ENCODE peak calls at places on chromosomes 11 and 22, in seven cellular contexts. F, K, H, J, B, Z and L are unnamed samples.

GRCh38 chr22:30876925-30877553 is 91.5 kb downstream of the MORC2 start:
- DNase-seq in K (no peak), H (no peak), J (no peak), Z (peak), F (no peak), B (no peak), L (peak)

GRCh38 chr22:37491559-37492427 is 5.6 kb upstream of the MFNG start:
- DNase-seq in J (peak), B (no peak), F (no peak), Z (no peak), H (no peak), K (no peak), L (peak)

GRCh38 chr22:39184586-39185577 is 32.4 kb upstream of the CBX7 start:
- DNase-seq in J (peak), F (no peak), B (peak), Z (peak), H (peak), K (no peak), L (no peak)

GRCh38 chr11:1549355-1550330 is 22.4 kb downstream of the DUSP8 start:
- DNase-seq in B (no peak), H (no peak), F (no peak), K (no peak), Z (no peak), J (no peak), L (no peak)

GRCh38 chr11:2690261-2690575 is 9.6 kb downstream of the KCNQ1OT1 start:
- DNase-seq in Z (no peak), B (no peak), K (no peak), J (peak), F (no peak), H (no peak), L (no peak)

GRCh38 chr11:86473991-86474833 is 99.5 kb downstream of the CCDC81 start:
- DNase-seq in J (no peak), B (peak), K (no peak), Z (no peak), H (peak), F (no peak), L (no peak)

GRCh38 chr11:12242071-12242672 is 131.8 kb downstream of the MICAL2 start:
- DNase-seq in Z (no peak), J (no peak), H (no peak), K (no peak), F (no peak), B (no peak), L (no peak)

GRCh38 chr11:69650081-69650831 is 9.3 kb downstream of the CCND1 start:
- DNase-seq in Z (no peak), K (no peak), F (no peak), J (no peak), B (no peak), H (no peak), L (peak)

GRCh38 chr11:46513934-46514342 is 79.9 kb downstream of the AMBRA1 start:
- DNase-seq in B (no peak), J (no peak), F (no peak), H (no peak), Z (no peak), K (no peak), L (no peak)

GRCh38 chr22:48784701-48785503 is 1042.8 kb downstream of the BRD1 start:
- DNase-seq in Z (no peak), J (no peak), B (no peak), F (no peak), K (peak), H (peak), L (no peak)

GRCh38 chr22:30286813-30287625 is 2.3 kb downstream of the CASTOR1 start:
- DNase-seq in Z (no peak), K (peak), H (no peak), J (peak), B (peak), F (peak), L (peak)

GRCh38 chr11:64007629-64008282 is 21.5 kb downstream of the OTUB1 start:
- DNase-seq in K (no peak), J (peak), H (no peak), F (no peak), B (peak), Z (peak), L (peak)

GRCh38 chr22:45201678-45202332 is 38.1 kb downstream of the NUP50 start:
- DNase-seq in H (no peak), J (no peak), B (peak), F (no peak), K (no peak), Z (peak), L (no peak)

GRCh38 chr11:109733245-109733644 is 311.3 kb downstream of the C11orf87 start:
- DNase-seq in B (peak), J (no peak), H (no peak), K (no peak), Z (no peak), F (no peak), L (no peak)

GRCh38 chr11:131823772-131824171 is 453.4 kb downstream of the NTM start:
- DNase-seq in Z (no peak), F (no peak), J (no peak), K (no peak), H (no peak), B (no peak), L (no peak)

GRCh38 chr11:14357843-14358728 is 897 bp downstream of the RRAS2 start:
- DNase-seq in H (peak), K (no peak), J (peak), Z (peak), B (peak), F (no peak), L (peak)

GRCh38 chr11:33227578-33228261 is 29.5 kb upstream of the HIPK3 start:
- DNase-seq in Z (peak), K (no peak), F (no peak), B (peak), H (no peak), J (no peak), L (no peak)

GRCh38 chr11:116207781-116208180 is 565.0 kb downstream of the BUD13 start:
- DNase-seq in J (no peak), Z (no peak), F (no peak), B (no peak), K (no peak), H (no peak), L (no peak)

GRCh38 chr11:77865805-77866204 is 44.9 kb downstream of the AAMDC start:
- DNase-seq in F (no peak), H (no peak), J (no peak), B (peak), K (no peak), Z (peak), L (no peak)

GRCh38 chr11:70359806-70360205 is 38.5 kb upstream of the CTTN start:
- DNase-seq in B (no peak), Z (no peak), H (no peak), J (no peak), K (no peak), F (no peak), L (no peak)

GRCh38 chr11:126405374-126405773 is 49.9 kb downstream of the ST3GAL4 start:
- DNase-seq in F (no peak), K (no peak), Z (no peak), J (no peak), B (no peak), H (no peak), L (peak)

GRCh38 chr22:20885557-20886323 is 26.9 kb downstream of the SNAP29 start:
- DNase-seq in Z (peak), F (no peak), J (peak), H (peak), B (peak), K (peak), L (peak)

GRCh38 chr11:115707180-115707905 is 203.1 kb upstream of the CADM1 start:
- DNase-seq in K (no peak), Z (no peak), F (no peak), H (no peak), J (no peak), B (no peak), L (no peak)

GRCh38 chr11:64034411-64034811 is 1.3 kb upstream of the FLRT1 start:
- DNase-seq in B (no peak), J (no peak), Z (no peak), H (no peak), F (no peak), K (no peak), L (no peak)

GRCh38 chr22:30104501-30105156 is 24.4 kb downstream of the HORMAD2 start:
- DNase-seq in B (peak), J (no peak), H (no peak), K (no peak), F (no peak), Z (no peak), L (no peak)

GRCh38 chr22:20013382-20013871 is 3.2 kb downstream of the ARVCF start:
- DNase-seq in B (peak), F (no peak), K (no peak), J (peak), Z (peak), H (no peak), L (peak)

GRCh38 chr11:87097582-87097981 is 59.8 kb downstream of the TMEM135 start:
- DNase-seq in H (no peak), J (no peak), K (no peak), Z (peak), B (peak), F (no peak), L (peak)

GRCh38 chr22:35299217-35299716 is 427 bp upstream of the TOM1 start:
- DNase-seq in Z (peak), F (no peak), J (no peak), H (no peak), K (no peak), B (peak), L (no peak)

GRCh38 chr22:50314455-50315288 is 7.2 kb upstream of the PLXNB2 start:
- DNase-seq in F (peak), H (no peak), B (no peak), K (peak), Z (no peak), J (peak), L (peak)

GRCh38 chr11:117731689-117732290 is 65.2 kb downstream of the DSCAML1 start:
- DNase-seq in Z (no peak), H (no peak), B (no peak), F (no peak), J (no peak), K (no peak), L (no peak)

GRCh38 chr22:36913431-36914382 is at the start of gene CSF2RB:
- DNase-seq in K (no peak), J (peak), F (no peak), H (no peak), B (no peak), Z (no peak), L (no peak)

GRCh38 chr11:67266424-67267187 is at the start of gene GRK2:
- DNase-seq in K (no peak), Z (peak), H (peak), B (peak), J (peak), F (no peak), L (no peak)

GRCh38 chr22:18093661-18094060 is 15.9 kb downstream of the PEX26 start:
- DNase-seq in B (no peak), K (no peak), F (no peak), Z (no peak), J (no peak), H (no peak), L (no peak)

GRCh38 chr11:85826096-85826855 is 15.3 kb upstream of the SYTL2 start:
- DNase-seq in J (no peak), B (peak), F (no peak), K (no peak), H (no peak), Z (peak), L (peak)

GRCh38 chr11:20397281-20397680 is 9.8 kb downstream of the PRMT3 start:
- DNase-seq in B (peak), H (no peak), F (no peak), J (no peak), Z (peak), K (no peak), L (no peak)